ENCODE peak calls at places on chromosomes 6 and 20, in five cellular contexts. G is A172; H is HFF-Myc; S is stimulated activated CD4-positive, alpha-beta T cell treated with anti-CD3 and anti-CD28 coated beads, Interleukin-4, amount 100 ng/mL, for 24 hours; D is stimulated activated CD8-positive, alpha-beta memory T cell treated with anti-CD3 and anti-CD28 coated beads, Interleukin-4, amount 100 ng/mL, for 4 hours. B is an unnamed sample.

GRCh38 chr6:150320450-150320849 is 48.4 kb upstream of the IYD start:
- DNase-seq in G (no peak), H (no peak), S (no peak), D (no peak), B (no peak)

GRCh38 chr6:70176853-70177550 is 125.9 kb downstream of the COL9A1 start:
- DNase-seq in G (no peak), H (no peak), S (no peak), D (no peak), B (no peak)

GRCh38 chr6:39416728-39417127 is 94.2 kb upstream of the KCNK16 start:
- DNase-seq in G (peak), H (peak), S (no peak), D (no peak), B (peak)

GRCh38 chr6:143397229-143398222 is 53.0 kb downstream of the ADAT2 start:
- DNase-seq in G (peak), H (peak), S (peak), D (peak), B (peak)

GRCh38 chr6:13336553-13336952 is 8.2 kb upstream of the TBC1D7 start:
- DNase-seq in G (peak), H (peak), S (peak), D (peak), B (peak)

GRCh38 chr20:56163806-56164205 is 84.7 kb upstream of the MC3R start:
- DNase-seq in G (no peak), H (no peak), S (no peak), D (no peak), B (peak)

GRCh38 chr20:53809242-53809641 is 215.6 kb upstream of the ZNF217 start:
- DNase-seq in G (no peak), H (no peak), S (no peak), D (no peak), B (no peak)

GRCh38 chr6:135162678-135163439 is 18.2 kb upstream of the MYB start:
- DNase-seq in G (peak), H (no peak), S (peak), D (no peak), B (peak)

GRCh38 chr6:136344420-136344819 is 54.8 kb upstream of the BCLAF1 start:
- DNase-seq in G (no peak), H (peak), S (no peak), D (no peak), B (peak)

GRCh38 chr6:30816791-30817739 is 67.3 kb upstream of the DDR1 start:
- DNase-seq in G (no peak), H (no peak), S (peak), D (no peak), B (no peak)

GRCh38 chr6:161091972-161092701 is 100.6 kb downstream of the MAP3K4 start:
- DNase-seq in G (peak), H (no peak), S (no peak), D (no peak), B (no peak)

GRCh38 chr6:116278853-116279231 is 888 bp downstream of the TSPYL1 start:
- DNase-seq in G (peak), H (no peak), S (peak), D (no peak), B (no peak)

GRCh38 chr6:13916230-13916944 is 8.4 kb upstream of the RNF182 start:
- DNase-seq in G (peak), H (no peak), S (no peak), D (no peak), B (no peak)

GRCh38 chr6:29924731-29925130 is 17.6 kb upstream of the HLA-A start:
- DNase-seq in G (peak), H (no peak), S (peak), D (no peak), B (no peak)

GRCh38 chr6:112216699-112217551 is 37.4 kb downstream of the LAMA4 start:
- DNase-seq in G (peak), H (no peak), S (no peak), D (no peak), B (peak)

GRCh38 chr6:105136433-105137350 is 43.1 kb downstream of the POPDC3 start:
- DNase-seq in G (no peak), H (no peak), S (peak), D (no peak), B (peak)